ENCODE peak calls at places on chromosomes 2 and 18, in seven cellular contexts. One of them, this sample, is unnamed.
A peak's percentile ranks its signal among the peaks of the same experiment; 100 is the strongest.

GRCh38 chr2:101442667-101443061 is 32.2 kb downstream of the RFX8 start:
- DNase-seq in OCI-LY7: no peak
- DNase-seq in keratinocyte: peak; percentile 4
- DNase-seq in mesenchymal stem cell: no peak
- DNase-seq in aorta: no peak
- DNase-seq in effector memory CD4-positive, alpha-beta T cell: no peak
- DNase-seq in GM23248: peak; percentile 20
- DNase-seq in this sample: peak; percentile 78

GRCh38 chr2:37388074-37388473 is 43.6 kb downstream of the QPCT start:
- DNase-seq in aorta: no peak
- DNase-seq in keratinocyte: peak; percentile 88
- DNase-seq in OCI-LY7: no peak
- DNase-seq in effector memory CD4-positive, alpha-beta T cell: no peak
- DNase-seq in GM23248: peak; percentile 95
- DNase-seq in mesenchymal stem cell: peak; percentile 88
- DNase-seq in this sample: no peak

GRCh38 chr2:69306897-69307695 is 79.9 kb downstream of the GFPT1 start:
- DNase-seq in GM23248: peak; percentile 95
- DNase-seq in keratinocyte: no peak
- DNase-seq in effector memory CD4-positive, alpha-beta T cell: peak; percentile 23
- DNase-seq in aorta: peak; percentile 94
- DNase-seq in mesenchymal stem cell: peak; percentile 86
- DNase-seq in OCI-LY7: peak; percentile 59
- DNase-seq in this sample: peak; percentile 94

GRCh38 chr2:29322011-29322410 is 206.8 kb downstream of the CLIP4 start:
- DNase-seq in aorta: no peak
- DNase-seq in keratinocyte: no peak
- DNase-seq in effector memory CD4-positive, alpha-beta T cell: no peak
- DNase-seq in mesenchymal stem cell: no peak
- DNase-seq in OCI-LY7: no peak
- DNase-seq in GM23248: peak; percentile 75
- DNase-seq in this sample: no peak

GRCh38 chr2:54099834-54100595 is 15.4 kb upstream of the ACYP2 start:
- DNase-seq in GM23248: no peak
- DNase-seq in effector memory CD4-positive, alpha-beta T cell: no peak
- DNase-seq in mesenchymal stem cell: no peak
- DNase-seq in keratinocyte: no peak
- DNase-seq in aorta: no peak
- DNase-seq in OCI-LY7: peak; percentile 97
- DNase-seq in this sample: no peak

GRCh38 chr18:58045265-58046086 is 1.4 kb downstream of the NEDD4L start:
- DNase-seq in keratinocyte: peak; percentile 35
- DNase-seq in aorta: no peak
- DNase-seq in OCI-LY7: no peak
- DNase-seq in mesenchymal stem cell: peak; percentile 21
- DNase-seq in effector memory CD4-positive, alpha-beta T cell: no peak
- DNase-seq in GM23248: peak; percentile 26
- DNase-seq in this sample: peak; percentile 64

GRCh38 chr2:37897511-37897910 is 27.6 kb upstream of the RMDN2 start:
- DNase-seq in keratinocyte: no peak
- DNase-seq in OCI-LY7: no peak
- DNase-seq in GM23248: no peak
- DNase-seq in aorta: no peak
- DNase-seq in effector memory CD4-positive, alpha-beta T cell: no peak
- DNase-seq in mesenchymal stem cell: no peak
- DNase-seq in this sample: no peak

GRCh38 chr2:223735659-223736244 is 101.6 kb downstream of the AP1S3 start:
- DNase-seq in aorta: no peak
- DNase-seq in effector memory CD4-positive, alpha-beta T cell: no peak
- DNase-seq in mesenchymal stem cell: peak; percentile 73
- DNase-seq in keratinocyte: no peak
- DNase-seq in GM23248: peak; percentile 94
- DNase-seq in OCI-LY7: no peak
- DNase-seq in this sample: no peak

GRCh38 chr2:238141541-238142318 is 3.3 kb downstream of the KLHL30 start:
- DNase-seq in OCI-LY7: no peak
- DNase-seq in GM23248: peak; percentile 24
- DNase-seq in effector memory CD4-positive, alpha-beta T cell: no peak
- DNase-seq in aorta: no peak
- DNase-seq in keratinocyte: peak; percentile 42
- DNase-seq in mesenchymal stem cell: no peak
- DNase-seq in this sample: no peak

GRCh38 chr2:233705911-233706506 is 6.7 kb upstream of the UGT1A5 start:
- DNase-seq in OCI-LY7: no peak
- DNase-seq in mesenchymal stem cell: no peak
- DNase-seq in aorta: no peak
- DNase-seq in GM23248: no peak
- DNase-seq in keratinocyte: no peak
- DNase-seq in effector memory CD4-positive, alpha-beta T cell: no peak
- DNase-seq in this sample: no peak

GRCh38 chr2:233346374-233346773 is 7.9 kb upstream of the DGKD start:
- DNase-seq in GM23248: no peak
- DNase-seq in effector memory CD4-positive, alpha-beta T cell: no peak
- DNase-seq in mesenchymal stem cell: no peak
- DNase-seq in keratinocyte: no peak
- DNase-seq in aorta: no peak
- DNase-seq in OCI-LY7: no peak
- DNase-seq in this sample: no peak

GRCh38 chr18:9135081-9135911 is 1.3 kb upstream of the ANKRD12 start:
- DNase-seq in mesenchymal stem cell: no peak
- DNase-seq in GM23248: no peak
- DNase-seq in aorta: no peak
- DNase-seq in OCI-LY7: no peak
- DNase-seq in keratinocyte: no peak
- DNase-seq in effector memory CD4-positive, alpha-beta T cell: no peak
- DNase-seq in this sample: peak; percentile 8

GRCh38 chr2:36271266-36271665 is 84.3 kb upstream of the CRIM1 start:
- DNase-seq in aorta: no peak
- DNase-seq in GM23248: no peak
- DNase-seq in OCI-LY7: no peak
- DNase-seq in keratinocyte: no peak
- DNase-seq in mesenchymal stem cell: no peak
- DNase-seq in effector memory CD4-positive, alpha-beta T cell: no peak
- DNase-seq in this sample: no peak

GRCh38 chr2:128322651-128323491 is 4.2 kb upstream of the HS6ST1 start:
- DNase-seq in GM23248: no peak
- DNase-seq in keratinocyte: no peak
- DNase-seq in OCI-LY7: no peak
- DNase-seq in mesenchymal stem cell: no peak
- DNase-seq in effector memory CD4-positive, alpha-beta T cell: no peak
- DNase-seq in aorta: peak; percentile 56
- DNase-seq in this sample: peak; percentile 86

GRCh38 chr18:70289351-70290330 is 796 bp downstream of the SOCS6 start:
- DNase-seq in GM23248: peak; percentile 67
- DNase-seq in keratinocyte: no peak
- DNase-seq in mesenchymal stem cell: peak; percentile 38
- DNase-seq in aorta: peak; percentile 59
- DNase-seq in effector memory CD4-positive, alpha-beta T cell: no peak
- DNase-seq in OCI-LY7: no peak
- DNase-seq in this sample: peak; percentile 86

GRCh38 chr2:169343202-169343601 is 19.1 kb downstream of the LRP2 start:
- DNase-seq in GM23248: no peak
- DNase-seq in effector memory CD4-positive, alpha-beta T cell: no peak
- DNase-seq in keratinocyte: no peak
- DNase-seq in aorta: no peak
- DNase-seq in OCI-LY7: no peak
- DNase-seq in mesenchymal stem cell: no peak
- DNase-seq in this sample: no peak

GRCh38 chr18:77067315-77068061 is 65.1 kb downstream of the MBP start:
- DNase-seq in effector memory CD4-positive, alpha-beta T cell: peak; percentile 43
- DNase-seq in keratinocyte: no peak
- DNase-seq in GM23248: peak; percentile 97
- DNase-seq in mesenchymal stem cell: peak; percentile 98
- DNase-seq in aorta: peak; percentile 91
- DNase-seq in OCI-LY7: no peak
- DNase-seq in this sample: no peak

GRCh38 chr2:138209009-138209408 is 244.7 kb downstream of the HNMT start:
- DNase-seq in aorta: no peak
- DNase-seq in GM23248: no peak
- DNase-seq in OCI-LY7: no peak
- DNase-seq in effector memory CD4-positive, alpha-beta T cell: no peak
- DNase-seq in mesenchymal stem cell: no peak
- DNase-seq in keratinocyte: peak; percentile 45
- DNase-seq in this sample: no peak

GRCh38 chr2:221675509-221675908 is 103.4 kb upstream of the EPHA4 start:
- DNase-seq in mesenchymal stem cell: no peak
- DNase-seq in OCI-LY7: no peak
- DNase-seq in GM23248: no peak
- DNase-seq in keratinocyte: no peak
- DNase-seq in effector memory CD4-positive, alpha-beta T cell: no peak
- DNase-seq in aorta: no peak
- DNase-seq in this sample: no peak

GRCh38 chr2:106183093-106183837 is 10.8 kb downstream of the UXS1 start:
- DNase-seq in effector memory CD4-positive, alpha-beta T cell: no peak
- DNase-seq in keratinocyte: no peak
- DNase-seq in OCI-LY7: no peak
- DNase-seq in mesenchymal stem cell: peak; percentile 23
- DNase-seq in GM23248: no peak
- DNase-seq in aorta: no peak
- DNase-seq in this sample: no peak

GRCh38 chr2:25383806-25384205 is 42.1 kb upstream of the DNMT3A start:
- DNase-seq in OCI-LY7: no peak
- DNase-seq in keratinocyte: no peak
- DNase-seq in aorta: no peak
- DNase-seq in mesenchymal stem cell: no peak
- DNase-seq in GM23248: no peak
- DNase-seq in effector memory CD4-positive, alpha-beta T cell: no peak
- DNase-seq in this sample: peak; percentile 22

GRCh38 chr18:8910186-8910585 is 192.3 kb upstream of the NDUFV2 start:
- DNase-seq in effector memory CD4-positive, alpha-beta T cell: no peak
- DNase-seq in keratinocyte: no peak
- DNase-seq in mesenchymal stem cell: no peak
- DNase-seq in GM23248: no peak
- DNase-seq in OCI-LY7: no peak
- DNase-seq in aorta: no peak
- DNase-seq in this sample: no peak

GRCh38 chr2:227861011-227861410 is 10.4 kb upstream of the DAW1 start:
- DNase-seq in GM23248: no peak
- DNase-seq in OCI-LY7: no peak
- DNase-seq in aorta: no peak
- DNase-seq in mesenchymal stem cell: no peak
- DNase-seq in keratinocyte: no peak
- DNase-seq in effector memory CD4-positive, alpha-beta T cell: no peak
- DNase-seq in this sample: no peak

GRCh38 chr18:32893915-32894314 is 121.1 kb upstream of the KLHL14 start:
- DNase-seq in effector memory CD4-positive, alpha-beta T cell: no peak
- DNase-seq in mesenchymal stem cell: no peak
- DNase-seq in OCI-LY7: no peak
- DNase-seq in keratinocyte: no peak
- DNase-seq in GM23248: peak; percentile 7
- DNase-seq in aorta: no peak
- DNase-seq in this sample: peak; percentile 1

GRCh38 chr2:168773719-168774521 is 28.5 kb upstream of the NOSTRIN start:
- DNase-seq in effector memory CD4-positive, alpha-beta T cell: no peak
- DNase-seq in aorta: no peak
- DNase-seq in keratinocyte: no peak
- DNase-seq in OCI-LY7: peak; percentile 49
- DNase-seq in mesenchymal stem cell: peak; percentile 67
- DNase-seq in GM23248: peak; percentile 82
- DNase-seq in this sample: peak; percentile 41

GRCh38 chr18:58298251-58299134 is 254.5 kb downstream of the NEDD4L start:
- DNase-seq in mesenchymal stem cell: no peak
- DNase-seq in effector memory CD4-positive, alpha-beta T cell: no peak
- DNase-seq in GM23248: peak; percentile 72
- DNase-seq in OCI-LY7: no peak
- DNase-seq in aorta: no peak
- DNase-seq in keratinocyte: no peak
- DNase-seq in this sample: no peak

GRCh38 chr18:2538844-2539243 is 32.5 kb downstream of the METTL4 start:
- DNase-seq in aorta: no peak
- DNase-seq in GM23248: no peak
- DNase-seq in effector memory CD4-positive, alpha-beta T cell: no peak
- DNase-seq in OCI-LY7: no peak
- DNase-seq in mesenchymal stem cell: no peak
- DNase-seq in keratinocyte: no peak
- DNase-seq in this sample: no peak

DNA sequence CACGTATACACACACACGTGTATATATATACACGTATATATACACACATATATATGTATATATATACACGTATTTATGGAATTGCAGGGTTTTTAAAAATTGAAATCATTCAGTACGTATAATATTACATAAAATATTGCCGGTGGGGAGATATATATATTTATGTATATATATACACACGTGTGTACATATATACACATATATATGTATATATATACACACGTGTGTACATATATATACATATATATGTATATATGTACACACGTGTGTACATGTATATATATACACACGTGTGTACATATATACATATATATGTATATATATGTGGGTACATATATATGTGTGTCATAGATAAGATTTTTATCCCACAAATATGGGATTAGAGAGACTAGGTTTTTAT is 5.4 kb downstream of the FBXO11 start:
- DNase-seq in effector memory CD4-positive, alpha-beta T cell: no peak
- DNase-seq in OCI-LY7: no peak
- DNase-seq in GM23248: no peak
- DNase-seq in keratinocyte: no peak
- DNase-seq in mesenchymal stem cell: no peak
- DNase-seq in aorta: no peak
- DNase-seq in this sample: no peak
- H3K36me3 ChIP-seq in effector memory CD4-positive, alpha-beta T cell: no peaks in the 10 kb centered on the region
- H3K36me3 ChIP-seq in OCI-LY7: peaks cover 6% of the 10 kb centered on the region
- H3K36me3 ChIP-seq in GM23248: no peaks in the 10 kb centered on the region
- H3K36me3 ChIP-seq in keratinocyte: no peaks in the 10 kb centered on the region
- H3K36me3 ChIP-seq in mesenchymal stem cell: no peaks in the 10 kb centered on the region
- H3K36me3 ChIP-seq in aorta: no peaks in the 10 kb centered on the region
- H3K36me3 ChIP-seq in this sample: no peaks in the 10 kb centered on the region

GRCh38 chr2:949384-949893 is 1.2 kb upstream of the SNTG2 start:
- DNase-seq in GM23248: no peak
- DNase-seq in mesenchymal stem cell: no peak
- DNase-seq in keratinocyte: no peak
- DNase-seq in OCI-LY7: no peak
- DNase-seq in aorta: no peak
- DNase-seq in effector memory CD4-positive, alpha-beta T cell: no peak
- DNase-seq in this sample: no peak
- H3K36me3 ChIP-seq in GM23248: no peaks in the 10 kb centered on the region
- H3K36me3 ChIP-seq in mesenchymal stem cell: no peaks in the 10 kb centered on the region
- H3K36me3 ChIP-seq in keratinocyte: no peaks in the 10 kb centered on the region
- H3K36me3 ChIP-seq in OCI-LY7: no peaks in the 10 kb centered on the region
- H3K36me3 ChIP-seq in aorta: no peaks in the 10 kb centered on the region
- H3K36me3 ChIP-seq in effector memory CD4-positive, alpha-beta T cell: no peaks in the 10 kb centered on the region
- H3K36me3 ChIP-seq in this sample: no peaks in the 10 kb centered on the region

GRCh38 chr2:197125000-197125399 is 185.6 kb downstream of the ANKRD44 start:
- DNase-seq in keratinocyte: no peak
- DNase-seq in GM23248: peak; percentile 4
- DNase-seq in OCI-LY7: no peak
- DNase-seq in mesenchymal stem cell: peak; percentile 59
- DNase-seq in effector memory CD4-positive, alpha-beta T cell: no peak
- DNase-seq in aorta: no peak
- DNase-seq in this sample: no peak
- H3K36me3 ChIP-seq in keratinocyte: no peaks in the 10 kb centered on the region
- H3K36me3 ChIP-seq in GM23248: no peaks in the 10 kb centered on the region
- H3K36me3 ChIP-seq in OCI-LY7: peaks cover 48% of the 10 kb centered on the region
- H3K36me3 ChIP-seq in mesenchymal stem cell: peaks cover 3% of the 10 kb centered on the region
- H3K36me3 ChIP-seq in effector memory CD4-positive, alpha-beta T cell: peaks cover 27% of the 10 kb centered on the region
- H3K36me3 ChIP-seq in aorta: peaks cover 3% of the 10 kb centered on the region
- H3K36me3 ChIP-seq in this sample: no peaks in the 10 kb centered on the region

DNA sequence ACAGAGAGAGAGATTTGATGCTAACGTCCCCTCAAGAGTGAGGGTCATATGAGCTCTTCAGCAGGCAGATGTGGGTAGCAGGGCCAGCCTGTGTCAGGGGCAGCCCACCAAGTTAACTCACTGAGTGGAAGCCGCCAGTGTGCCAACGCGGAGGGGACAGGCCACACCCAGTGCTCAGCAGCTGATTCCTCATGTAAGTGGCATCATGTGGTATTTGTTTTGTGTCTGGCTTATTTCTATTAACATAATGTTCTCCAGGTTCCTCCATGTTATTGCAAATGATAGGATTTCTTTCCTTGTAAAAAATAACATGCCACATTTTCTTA is 4.0 kb downstream of the IMP4 start:
- DNase-seq in OCI-LY7: peak; percentile 51
- DNase-seq in effector memory CD4-positive, alpha-beta T cell: no peak
- DNase-seq in mesenchymal stem cell: no peak
- DNase-seq in aorta: no peak
- DNase-seq in GM23248: no peak
- DNase-seq in keratinocyte: no peak
- DNase-seq in this sample: no peak
- H3K36me3 ChIP-seq in OCI-LY7: peaks cover 74% of the 10 kb centered on the region
- H3K36me3 ChIP-seq in effector memory CD4-positive, alpha-beta T cell: peaks cover 39% of the 10 kb centered on the region
- H3K36me3 ChIP-seq in mesenchymal stem cell: peaks cover 52% of the 10 kb centered on the region
- H3K36me3 ChIP-seq in aorta: peaks cover 4% of the 10 kb centered on the region
- H3K36me3 ChIP-seq in GM23248: peaks cover 16% of the 10 kb centered on the region
- H3K36me3 ChIP-seq in keratinocyte: peaks cover 37% of the 10 kb centered on the region
- H3K36me3 ChIP-seq in this sample: peaks cover 27% of the 10 kb centered on the region